ENCODE peak calls at places on chromosome 7, in four cellular contexts. V is HepG2, N is GM12878, T is K562. H is an unnamed sample.

GRCh38 chr7:131164025-131164899 is 163.4 kb upstream of the MKLN1 start:
- DNase-seq in N (no peak), T (no peak), V (no peak), H (peak)

GRCh38 chr7:31095286-31096197 is 43.4 kb downstream of the ADCYAP1R1 start:
- DNase-seq in T (no peak), V (no peak), N (no peak), H (no peak)

GRCh38 chr7:76011437-76011836 is 17.0 kb upstream of the TMEM120A start:
- DNase-seq in V (no peak), N (no peak), T (no peak), H (no peak)

GRCh38 chr7:106421181-106421762 is 136.5 kb upstream of the NAMPT start:
- DNase-seq in V (no peak), T (no peak), N (no peak), H (no peak)

GRCh38 chr7:25075459-25075858 is 49.6 kb downstream of the CYCS start:
- DNase-seq in T (no peak), N (no peak), V (no peak), H (peak)

GRCh38 chr7:158816995-158817394 is 12.3 kb downstream of the ESYT2 start:
- DNase-seq in N (no peak), V (no peak), T (peak), H (no peak)

GRCh38 chr7:149856-150636 is 42.3 kb upstream of the FAM20C start:
- DNase-seq in N (no peak), V (no peak), T (no peak), H (no peak)

GRCh38 chr7:127708788-127709187 is 56.8 kb downstream of the SND1 start:
- DNase-seq in T (peak), N (peak), V (peak), H (peak)

GRCh38 chr7:45670227-45670626 is 96.1 kb downstream of the ADCY1 start:
- DNase-seq in N (no peak), V (no peak), T (no peak), H (no peak)

GRCh38 chr7:2651847-2652735 is 20.3 kb downstream of the TTYH3 start:
- DNase-seq in T (no peak), V (no peak), N (no peak), H (no peak)

GRCh38 chr7:29167721-29168120 is 21.4 kb upstream of the CPVL start:
- DNase-seq in V (no peak), T (no peak), N (no peak), H (no peak)

GRCh38 chr7:147419001-147419400 is 1171.6 kb upstream of the C7orf33 start:
- DNase-seq in N (no peak), V (no peak), T (no peak), H (no peak)

GRCh38 chr7:147413243-147413642 is 1177.3 kb upstream of the C7orf33 start:
- DNase-seq in V (no peak), T (no peak), N (no peak), H (no peak)

GRCh38 chr7:147412782-147413186 is 1177.8 kb upstream of the C7orf33 start:
- DNase-seq in T (no peak), N (no peak), V (peak), H (no peak)

GRCh38 chr7:147412109-147412508 is 1178.5 kb upstream of the C7orf33 start:
- DNase-seq in V (no peak), N (no peak), T (no peak), H (no peak)

GRCh38 chr7:147415991-147416390 is 1174.6 kb upstream of the C7orf33 start:
- DNase-seq in V (no peak), N (no peak), T (no peak), H (no peak)
- TF ChIP-seq CHD4 in V (no peak), N (no peak), T (no peak), H (no peak)

GRCh38 chr7:67371429-67372305 is 375.0 kb downstream of the TYW1 start:
- DNase-seq in V (peak), T (peak), N (peak), H (peak)
- TF ChIP-seq CHD4 in V (no peak), T (no peak), N (no peak), H (no peak)

GRCh38 chr7:35185908-35186731 is 67.8 kb downstream of the TBX20 start:
- DNase-seq in N (no peak), V (no peak), T (no peak), H (peak)
- TF ChIP-seq CHD4 in N (no peak), V (no peak), T (no peak), H (no peak)

GRCh38 chr7:5284304-5285281 is 1.9 kb downstream of the SLC29A4 start:
- DNase-seq in T (peak), V (peak), N (peak), H (peak)
- TF ChIP-seq CHD4 in T (no peak), V (peak), N (no peak), H (no peak)

DNA sequence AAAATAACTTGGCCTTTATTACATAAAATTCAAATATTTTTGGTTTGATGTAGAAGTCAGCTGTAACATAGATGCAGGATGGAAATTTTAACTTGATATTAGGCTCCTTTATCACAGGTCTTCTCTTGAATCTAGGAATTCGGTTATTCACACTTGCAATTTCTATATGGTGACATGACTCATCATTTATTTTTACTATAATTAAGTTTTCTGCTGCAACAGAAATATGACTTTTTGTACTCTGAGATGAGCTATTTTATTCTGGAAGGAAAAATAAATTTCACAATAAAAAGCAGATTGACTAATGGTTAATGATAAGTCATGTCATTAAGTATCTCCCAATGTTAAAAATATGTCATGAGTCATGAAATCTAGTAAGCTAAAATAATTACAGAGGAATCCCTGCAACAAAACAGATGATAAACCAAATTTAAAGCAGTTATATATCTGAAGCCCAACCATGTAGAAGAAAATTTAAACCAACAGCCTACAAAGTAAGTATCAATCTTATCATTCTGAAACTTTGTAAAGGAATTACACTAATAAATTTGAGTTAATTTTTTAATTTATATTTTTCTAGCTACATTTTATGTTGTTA is 149.2 kb downstream of the CACNA2D1 start:
- DNase-seq in V (no peak), N (no peak), T (no peak), H (no peak)
- TF ChIP-seq CHD4 in V (no peak), N (no peak), T (no peak), H (no peak)

GRCh38 chr7:151080091-151080521 is 503 bp downstream of the FASTK start:
- DNase-seq in T (peak), V (no peak), N (no peak), H (no peak)

GRCh38 chr7:151077705-151078232 is 2.8 kb downstream of the FASTK start:
- DNase-seq in V (no peak), N (no peak), T (no peak), H (no peak)

GRCh38 chr7:151079199-151079910 is 1.3 kb downstream of the FASTK start:
- DNase-seq in T (no peak), N (no peak), V (no peak), H (no peak)

GRCh38 chr7:151076863-151077704 is 3.5 kb downstream of the FASTK start:
- DNase-seq in V (no peak), N (no peak), T (no peak), H (peak)

GRCh38 chr7:151078233-151079040 is 2.2 kb downstream of the FASTK start:
- DNase-seq in V (no peak), T (no peak), N (no peak), H (no peak)
- TF ChIP-seq CHD4 in V (no peak), T (no peak), N (no peak), H (no peak)

GRCh38 chr7:20562461-20562860 is 53.0 kb upstream of the ABCB5 start:
- DNase-seq in T (no peak), N (no peak), V (no peak), H (no peak)

GRCh38 chr7:20561466-20561865 is 54.0 kb upstream of the ABCB5 start:
- DNase-seq in V (peak), T (no peak), N (no peak), H (no peak)

GRCh38 chr7:20559883-20560282 is 55.6 kb upstream of the ABCB5 start:
- DNase-seq in T (no peak), N (no peak), V (no peak), H (no peak)

GRCh38 chr7:20560325-20561180 is 54.9 kb upstream of the ABCB5 start:
- DNase-seq in V (peak), N (no peak), T (peak), H (no peak)

GRCh38 chr7:20561908-20562307 is 53.6 kb upstream of the ABCB5 start:
- DNase-seq in T (no peak), V (no peak), N (no peak), H (no peak)
- TF ChIP-seq CHD4 in T (no peak), V (no peak), N (no peak), H (no peak)

DNA sequence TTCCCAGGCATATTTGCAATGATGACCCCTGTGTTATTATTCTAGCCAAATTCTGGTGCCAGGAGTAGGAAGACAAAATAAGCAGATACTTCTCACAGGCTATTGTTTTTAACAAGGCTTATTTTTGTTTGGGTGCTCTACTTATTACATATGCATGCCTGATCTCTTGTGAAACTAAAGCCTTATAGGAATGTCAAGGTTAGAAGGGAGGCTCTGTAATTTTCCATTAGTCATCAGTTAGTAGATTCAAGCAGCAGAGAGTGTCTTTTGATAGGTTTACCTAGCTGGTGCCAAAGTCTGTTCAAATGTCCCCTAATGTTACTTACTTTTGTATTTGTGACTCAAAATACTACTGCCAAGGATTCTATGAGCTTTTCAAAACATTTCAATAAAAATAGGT is 11.7 kb upstream of the TMEM106B start:
- DNase-seq in N (no peak), T (no peak), V (peak), H (peak)
- TF ChIP-seq CHD4 in N (no peak), T (no peak), V (no peak), H (no peak)

GRCh38 chr7:121003986-121004685 is 15.6 kb downstream of the CPED1 start:
- DNase-seq in V (no peak), N (no peak), T (no peak), H (no peak)
- TF ChIP-seq CHD4 in V (no peak), N (no peak), T (no peak), H (no peak)

DNA sequence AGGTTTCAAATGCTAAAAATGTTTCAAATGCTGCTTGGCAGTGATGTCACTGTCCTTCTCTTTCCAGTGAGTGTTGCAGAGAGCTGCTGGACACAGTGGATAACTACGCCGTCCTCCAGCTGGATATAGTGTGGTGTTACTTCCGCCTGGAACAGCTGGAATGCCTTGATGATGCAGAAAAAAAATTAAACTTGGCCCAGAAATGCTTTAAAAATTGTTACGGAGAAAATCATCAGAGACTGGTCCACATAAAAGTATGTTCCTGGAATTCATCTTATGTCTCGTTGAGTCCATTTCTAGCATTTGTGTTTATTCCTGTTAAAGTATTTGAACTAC is 25.2 kb downstream of the NUB1 start:
- DNase-seq in V (no peak), N (no peak), T (no peak), H (no peak)
- TF ChIP-seq CHD4 in V (no peak), N (no peak), T (no peak), H (no peak)